ENCODE peak calls at places on chromosomes 6 and 20, in four cellular contexts. One of them, this sample, is unnamed.

GRCh38 chr20:17969884-17970409 is 1.1 kb downstream of the MGME1 start:
- DNase-seq in kidney epithelial cell: no peak
- DNase-seq in AG08395: peak; percentile 44
- DNase-seq in mesothelial cell of epicardium: no peak
- DNase-seq in this sample: peak; percentile 57

GRCh38 chr6:165823609-165824326 is 160.7 kb upstream of the PDE10A start:
- DNase-seq in kidney epithelial cell: peak; percentile 28
- DNase-seq in AG08395: no peak
- DNase-seq in mesothelial cell of epicardium: no peak
- DNase-seq in this sample: no peak

GRCh38 chr6:106519460-106520394 is 109.6 kb downstream of the RTN4IP1 start:
- DNase-seq in kidney epithelial cell: peak; percentile 81
- DNase-seq in AG08395: peak; percentile 94
- DNase-seq in mesothelial cell of epicardium: no peak
- DNase-seq in this sample: peak; percentile 88

GRCh38 chr6:439681-440167 is 48.2 kb downstream of the IRF4 start:
- DNase-seq in kidney epithelial cell: no peak
- DNase-seq in AG08395: no peak
- DNase-seq in mesothelial cell of epicardium: no peak
- DNase-seq in this sample: peak; percentile 36

GRCh38 chr6:88815491-88815890 is 147.9 kb downstream of the RNGTT start:
- DNase-seq in kidney epithelial cell: peak; percentile 16
- DNase-seq in AG08395: no peak
- DNase-seq in mesothelial cell of epicardium: no peak
- DNase-seq in this sample: no peak

GRCh38 chr6:71279321-71279720 is 9.3 kb upstream of the OGFRL1 start:
- DNase-seq in kidney epithelial cell: no peak
- DNase-seq in AG08395: no peak
- DNase-seq in mesothelial cell of epicardium: no peak
- DNase-seq in this sample: no peak

GRCh38 chr20:45798935-45799642 is 7.3 kb downstream of the DNTTIP1 start:
- DNase-seq in kidney epithelial cell: no peak
- DNase-seq in AG08395: peak; percentile 75
- DNase-seq in mesothelial cell of epicardium: no peak
- DNase-seq in this sample: peak; percentile 71

GRCh38 chr6:77177470-77177869 is 285.8 kb downstream of the HTR1B start:
- DNase-seq in kidney epithelial cell: no peak
- DNase-seq in AG08395: no peak
- DNase-seq in mesothelial cell of epicardium: no peak
- DNase-seq in this sample: no peak

GRCh38 chr20:31915491-31916280 is 36.2 kb downstream of the PDRG1 start:
- DNase-seq in kidney epithelial cell: no peak
- DNase-seq in AG08395: no peak
- DNase-seq in mesothelial cell of epicardium: no peak
- DNase-seq in this sample: no peak

GRCh38 chr6:10184408-10185187 is 230.3 kb downstream of the TFAP2A start:
- DNase-seq in kidney epithelial cell: no peak
- DNase-seq in AG08395: no peak
- DNase-seq in mesothelial cell of epicardium: no peak
- DNase-seq in this sample: no peak

GRCh38 chr6:147135211-147135672 is 69.0 kb upstream of the STXBP5 start:
- DNase-seq in kidney epithelial cell: no peak
- DNase-seq in AG08395: peak; percentile 82
- DNase-seq in mesothelial cell of epicardium: no peak
- DNase-seq in this sample: peak; percentile 75

GRCh38 chr6:3913077-3913957 is 64.1 kb downstream of the FAM50B start:
- DNase-seq in kidney epithelial cell: peak; percentile 95
- DNase-seq in AG08395: peak; percentile 95
- DNase-seq in mesothelial cell of epicardium: no peak
- DNase-seq in this sample: peak; percentile 88

GRCh38 chr20:47125553-47126373 is 230.7 kb downstream of the ZMYND8 start:
- DNase-seq in kidney epithelial cell: no peak
- DNase-seq in AG08395: no peak
- DNase-seq in mesothelial cell of epicardium: no peak
- DNase-seq in this sample: peak; percentile 40

GRCh38 chr20:49851991-49852390 is 39.4 kb downstream of the SLC9A8 start:
- DNase-seq in kidney epithelial cell: no peak
- DNase-seq in AG08395: no peak
- DNase-seq in mesothelial cell of epicardium: no peak
- DNase-seq in this sample: no peak

GRCh38 chr20:22579711-22580697 is 4.4 kb downstream of the FOXA2 start:
- DNase-seq in kidney epithelial cell: no peak
- DNase-seq in AG08395: no peak
- DNase-seq in mesothelial cell of epicardium: no peak
- DNase-seq in this sample: no peak

GRCh38 chr6:169141706-169142705 is 111.6 kb downstream of the THBS2 start:
- DNase-seq in kidney epithelial cell: no peak
- DNase-seq in AG08395: peak; percentile 63
- DNase-seq in mesothelial cell of epicardium: no peak
- DNase-seq in this sample: peak; percentile 56

GRCh38 chr6:43933111-43933885 is 163.3 kb downstream of the VEGFA start:
- DNase-seq in kidney epithelial cell: no peak
- DNase-seq in AG08395: no peak
- DNase-seq in mesothelial cell of epicardium: no peak
- DNase-seq in this sample: no peak

GRCh38 chr6:16739329-16739801 is 21.9 kb downstream of the ATXN1 start:
- DNase-seq in kidney epithelial cell: peak; percentile 93
- DNase-seq in AG08395: no peak
- DNase-seq in mesothelial cell of epicardium: no peak
- DNase-seq in this sample: peak; percentile 34

GRCh38 chr20:63457737-63458136 is 14.7 kb downstream of the KCNQ2 start:
- DNase-seq in kidney epithelial cell: peak; percentile 29
- DNase-seq in AG08395: peak; percentile 58
- DNase-seq in mesothelial cell of epicardium: no peak
- DNase-seq in this sample: peak; percentile 66

GRCh38 chr20:54475334-54476287 is at the start of gene DOK5:
- DNase-seq in kidney epithelial cell: no peak
- DNase-seq in AG08395: peak; percentile 8
- DNase-seq in mesothelial cell of epicardium: peak; percentile 61
- DNase-seq in this sample: peak; percentile 89

GRCh38 chr6:466564-466963 is 75.0 kb downstream of the IRF4 start:
- DNase-seq in kidney epithelial cell: no peak
- DNase-seq in AG08395: no peak
- DNase-seq in mesothelial cell of epicardium: no peak
- DNase-seq in this sample: no peak

GRCh38 chr20:16863315-16863714 is 115.2 kb downstream of the OTOR start:
- DNase-seq in kidney epithelial cell: no peak
- DNase-seq in AG08395: no peak
- DNase-seq in mesothelial cell of epicardium: no peak
- DNase-seq in this sample: no peak

GRCh38 chr6:20393297-20393696 is 8.4 kb upstream of the E2F3 start:
- DNase-seq in kidney epithelial cell: no peak
- DNase-seq in AG08395: no peak
- DNase-seq in mesothelial cell of epicardium: no peak
- DNase-seq in this sample: no peak

GRCh38 chr20:15851576-15852075 is 721.6 kb downstream of the KIF16B start:
- DNase-seq in kidney epithelial cell: no peak
- DNase-seq in AG08395: no peak
- DNase-seq in mesothelial cell of epicardium: no peak
- DNase-seq in this sample: no peak

GRCh38 chr6:35203680-35204079 is 10.1 kb upstream of the SCUBE3 start:
- DNase-seq in kidney epithelial cell: no peak
- DNase-seq in AG08395: no peak
- DNase-seq in mesothelial cell of epicardium: no peak
- DNase-seq in this sample: no peak

GRCh38 chr20:54203281-54203680 is 4.6 kb upstream of the PFDN4 start:
- DNase-seq in kidney epithelial cell: no peak
- DNase-seq in AG08395: no peak
- DNase-seq in mesothelial cell of epicardium: no peak
- DNase-seq in this sample: no peak

GRCh38 chr20:50594591-50595432 is 84.6 kb downstream of the PTPN1 start:
- DNase-seq in kidney epithelial cell: no peak
- DNase-seq in AG08395: no peak
- DNase-seq in mesothelial cell of epicardium: no peak
- DNase-seq in this sample: no peak

GRCh38 chr6:130853555-130854183 is 26.5 kb downstream of the SMLR1 start:
- DNase-seq in kidney epithelial cell: no peak
- DNase-seq in AG08395: peak; percentile 75
- DNase-seq in mesothelial cell of epicardium: no peak
- DNase-seq in this sample: peak; percentile 62

GRCh38 chr20:6744171-6744570 is 23.3 kb upstream of the BMP2 start:
- DNase-seq in kidney epithelial cell: no peak
- DNase-seq in AG08395: no peak
- DNase-seq in mesothelial cell of epicardium: no peak
- DNase-seq in this sample: no peak